ENCODE peak calls at places on chromosomes 2 and 18, in five cellular contexts. X, U, K, A and D are unnamed samples. For H3K36me3, the result is how much of the 10 kb centered on the place peaks cover.

GRCh38 chr18:48563027-48563426 is 24.2 kb downstream of the CTIF start:
- DNase-seq in X (no peak), K (peak), A (no peak), U (no peak), D (no peak)

GRCh38 chr2:96821113-96821512 is 5.0 kb downstream of the CNNM3 start:
- DNase-seq in K (no peak), A (no peak), X (no peak), U (no peak), D (peak)

GRCh38 chr2:100953406-100954043 is 48.6 kb upstream of the RPL31 start:
- DNase-seq in U (no peak), A (no peak), X (no peak), K (no peak), D (no peak)

GRCh38 chr2:211447545-211447944 is 891.1 kb downstream of the CPS1 start:
- DNase-seq in X (no peak), A (no peak), U (no peak), K (no peak), D (no peak)

GRCh38 chr2:57877811-57878572 is 168.6 kb upstream of the VRK2 start:
- DNase-seq in U (no peak), A (no peak), X (no peak), K (no peak), D (no peak)

GRCh38 chr18:52716926-52717325 is 376.9 kb downstream of the DCC start:
- DNase-seq in K (peak), U (no peak), X (no peak), A (no peak), D (peak)

GRCh38 chr2:96163768-96164429 is 18.7 kb upstream of the DUSP2 start:
- DNase-seq in X (peak), A (no peak), K (no peak), U (no peak), D (peak)

GRCh38 chr2:225756198-225756597 is 356.7 kb downstream of the NYAP2 start:
- DNase-seq in K (no peak), U (no peak), A (no peak), X (no peak), D (no peak)

GRCh38 chr2:172449916-172450550 is 22.6 kb downstream of the ITGA6 start:
- DNase-seq in U (no peak), X (no peak), A (no peak), K (no peak), D (no peak)

GRCh38 chr2:217090024-217090473 is 230.2 kb upstream of the TNP1 start:
- DNase-seq in U (no peak), X (peak), K (peak), A (no peak), D (no peak)

GRCh38 chr2:26758790-26759321 is 5.2 kb upstream of the SLC35F6 start:
- DNase-seq in K (peak), A (no peak), X (no peak), U (no peak), D (no peak)

GRCh38 chr2:31304831-31305230 is 70.9 kb downstream of the EHD3 start:
- DNase-seq in K (no peak), A (peak), X (no peak), U (no peak), D (no peak)

GRCh38 chr18:7750095-7750663 is 183.1 kb downstream of the PTPRM start:
- DNase-seq in A (no peak), K (no peak), U (no peak), X (no peak), D (no peak)

GRCh38 chr2:75560022-75560767 is 544 bp downstream of the EVA1A start:
- DNase-seq in X (no peak), A (no peak), U (no peak), K (peak), D (peak)

GRCh38 chr18:60358516-60358915 is 14.1 kb downstream of the MC4R start:
- DNase-seq in U (no peak), A (no peak), K (peak), X (no peak), D (no peak)

GRCh38 chr18:50653402-50654093 is 93.7 kb downstream of the MAPK4 start:
- DNase-seq in K (no peak), U (peak), X (no peak), A (no peak), D (peak)

GRCh38 chr2:181157326-181157725 is 176.9 kb downstream of the UBE2E3 start:
- DNase-seq in K (peak), U (no peak), A (no peak), X (no peak), D (no peak)

GRCh38 chr2:28751956-28752607 is 452 bp downstream of the PPP1CB start:
- DNase-seq in U (peak), X (no peak), K (no peak), A (no peak), D (peak)

GRCh38 chr2:11944311-11944710 is 197.9 kb downstream of the LPIN1 start:
- DNase-seq in K (no peak), U (no peak), X (no peak), A (no peak), D (no peak)

GRCh38 chr2:10072656-10073480 is 7.3 kb downstream of the CYS1 start:
- DNase-seq in K (peak), U (peak), A (peak), X (no peak), D (peak)

GRCh38 chr2:203567786-203568185 is 32.7 kb upstream of the RAPH1 start:
- DNase-seq in A (no peak), K (no peak), X (no peak), U (no peak), D (no peak)

GRCh38 chr2:226079677-226080076 is 680.2 kb downstream of the NYAP2 start:
- DNase-seq in K (peak), U (no peak), X (no peak), A (no peak), D (no peak)

GRCh38 chr2:227095346-227095745 is 68.7 kb downstream of the COL4A4 start:
- DNase-seq in X (no peak), K (peak), A (no peak), U (no peak), D (no peak)

GRCh38 chr18:34493566-34494358 is 216.3 kb upstream of the DTNA start:
- DNase-seq in A (no peak), U (peak), X (no peak), K (no peak), D (no peak)

GRCh38 chr2:9565436-9566153 is 10.0 kb upstream of the ADAM17 start:
- DNase-seq in X (no peak), A (peak), U (peak), K (peak), D (peak)

GRCh38 chr18:68925268-68925667 is 127.4 kb downstream of the CCDC102B start:
- DNase-seq in K (peak), U (no peak), A (no peak), X (no peak), D (no peak)

GRCh38 chr2:96811916-96812315 is 4.2 kb upstream of the CNNM3 start:
- DNase-seq in K (peak), U (peak), A (peak), X (no peak), D (no peak)

GRCh38 chr2:18077724-18078123 is 199.3 kb downstream of the KCNS3 start:
- DNase-seq in K (peak), U (no peak), X (no peak), A (no peak), D (no peak)

GRCh38 chr2:144012304-144012703 is 507.6 kb downstream of the ZEB2 start:
- DNase-seq in X (no peak), A (no peak), U (no peak), K (no peak), D (no peak)

GRCh38 chr2:61255580-61256437 is 93.8 kb downstream of the C2orf74 start:
- DNase-seq in K (peak), X (no peak), U (no peak), A (no peak), D (no peak)

GRCh38 chr2:82796132-82796531 is 1662.9 kb downstream of the SUCLG1 start:
- DNase-seq in X (no peak), U (no peak), K (peak), A (no peak), D (no peak)

GRCh38 chr2:102141915-102142828 is at the start of gene IL1R1:
- DNase-seq in K (peak), X (no peak), U (peak), A (peak), D (peak)

GRCh38 chr18:35331367-35332087 is 12.7 kb downstream of the ZNF24 start:
- DNase-seq in K (no peak), X (no peak), A (no peak), U (no peak), D (no peak)

DNA sequence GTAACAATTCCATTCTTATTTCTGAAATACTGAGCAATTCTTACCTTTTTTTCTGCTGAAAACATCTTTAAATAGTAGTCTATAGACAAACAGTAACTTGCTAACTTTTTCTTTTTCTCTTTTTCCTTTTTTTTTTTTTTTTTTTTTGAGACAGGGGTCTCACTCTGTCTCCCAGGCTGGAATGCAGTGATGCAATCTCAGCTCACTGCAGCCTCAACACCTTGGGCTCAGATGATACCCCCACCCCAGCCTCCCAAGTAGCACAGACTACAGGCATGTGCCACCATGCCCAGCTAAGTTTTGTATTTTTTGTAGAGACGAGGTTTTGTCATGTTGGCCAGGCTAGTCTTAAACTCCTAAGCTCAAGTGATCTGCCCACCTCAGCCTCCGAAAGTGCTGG is 42.2 kb downstream of the MFSD6 start:
- DNase-seq in U (no peak), K (no peak), A (no peak), X (no peak), D (no peak)
- H3K36me3 ChIP-seq in U (under half), K (under half), A (under half), X (under half), D (under half)

GRCh38 chr18:59001166-59001565 is 136.5 kb downstream of the ZNF532 start:
- DNase-seq in U (no peak), K (no peak), A (no peak), X (no peak), D (no peak)
- H3K27ac ChIP-seq in U (no peak), K (no peak), A (no peak), X (no peak), D (no peak)

GRCh38 chr2:190996947-190997346 is 17.0 kb downstream of the STAT1 start:
- DNase-seq in K (no peak), U (no peak), A (no peak), X (no peak), D (no peak)

GRCh38 chr2:190999058-190999457 is 14.9 kb downstream of the STAT1 start:
- DNase-seq in U (no peak), X (no peak), K (no peak), A (no peak), D (no peak)

GRCh38 chr2:190994148-190994547 is 19.8 kb downstream of the STAT1 start:
- DNase-seq in A (no peak), U (no peak), K (no peak), X (no peak), D (no peak)

GRCh38 chr2:190997516-190998113 is 16.4 kb downstream of the STAT1 start:
- DNase-seq in U (no peak), K (peak), X (no peak), A (no peak), D (no peak)

GRCh38 chr2:190996338-190996946 is 17.5 kb downstream of the STAT1 start:
- DNase-seq in A (no peak), K (peak), X (no peak), U (no peak), D (peak)
- H3K36me3 ChIP-seq in A (half or more), K (under half), X (half or more), U (half or more), D (under half)

GRCh38 chr18:12750076-12750707 is 47.4 kb downstream of the PSMG2 start:
- DNase-seq in A (no peak), U (no peak), K (no peak), X (peak), D (no peak)
- H3K27ac ChIP-seq in A (no peak), U (no peak), K (no peak), X (no peak), D (no peak)

GRCh38 chr2:224058048-224058775 is 19.1 kb upstream of the SERPINE2 start:
- DNase-seq in K (no peak), A (no peak), X (no peak), U (no peak), D (no peak)

GRCh38 chr2:224062481-224063307 is 23.6 kb upstream of the SERPINE2 start:
- DNase-seq in K (no peak), X (no peak), A (no peak), U (no peak), D (peak)

GRCh38 chr2:224060783-224061482 is 21.8 kb upstream of the SERPINE2 start:
- DNase-seq in X (no peak), A (no peak), K (no peak), U (no peak), D (no peak)

GRCh38 chr2:224059178-224059577 is 20.1 kb upstream of the SERPINE2 start:
- DNase-seq in X (no peak), U (no peak), K (no peak), A (no peak), D (no peak)

GRCh38 chr2:224063308-224063648 is 24.2 kb upstream of the SERPINE2 start:
- DNase-seq in A (no peak), K (no peak), U (no peak), X (no peak), D (no peak)
- H3K36me3 ChIP-seq in A (under half), K (under half), U (under half), X (under half), D (under half)

GRCh38 chr2:74436804-74437695 is 4.7 kb downstream of the RTKN start:
- DNase-seq in X (no peak), A (no peak), U (no peak), K (no peak), D (no peak)

GRCh38 chr2:74438248-74438647 is 3.5 kb downstream of the RTKN start:
- DNase-seq in K (no peak), X (no peak), U (no peak), A (no peak), D (no peak)

GRCh38 chr2:74440005-74440377 is 1.7 kb downstream of the RTKN start:
- DNase-seq in X (no peak), U (peak), A (peak), K (peak), D (peak)

GRCh38 chr2:74439373-74440004 is 2.2 kb downstream of the RTKN start:
- DNase-seq in A (no peak), X (no peak), U (no peak), K (no peak), D (no peak)

DNA sequence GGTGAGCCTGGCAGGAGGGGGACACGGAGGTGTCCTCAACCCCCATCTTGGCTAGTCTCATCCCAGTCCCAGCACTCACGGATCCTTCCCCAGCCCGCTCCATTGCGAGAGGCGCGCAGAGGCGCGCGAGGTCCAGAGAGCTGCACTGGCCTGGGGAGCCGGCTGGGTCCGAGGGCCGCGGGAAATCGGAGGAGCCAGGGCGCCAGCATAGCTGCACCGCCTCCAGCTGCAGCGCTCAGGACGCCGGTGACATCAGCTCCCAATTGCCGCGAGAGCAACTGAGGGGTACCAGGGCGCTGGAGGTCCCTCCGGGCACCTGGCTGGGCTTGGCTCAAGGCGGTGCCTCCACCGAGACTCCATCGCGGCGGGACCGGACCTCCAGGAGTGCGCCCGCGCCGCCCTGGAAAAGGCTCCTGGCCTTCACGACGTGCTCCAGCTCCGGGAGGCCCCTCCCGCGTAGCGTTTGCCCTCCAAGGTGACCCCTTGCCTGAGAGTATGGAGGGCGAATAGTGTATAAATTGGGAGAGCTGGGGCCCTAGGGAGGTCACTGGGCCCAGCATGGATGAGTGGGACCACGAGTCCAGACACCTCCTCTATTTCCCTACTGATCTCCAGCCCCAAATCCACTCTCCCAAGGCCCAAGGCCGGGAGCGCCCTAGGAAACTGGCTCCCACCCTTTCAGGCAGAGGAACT is 5.5 kb downstream of the RTKN start:
- DNase-seq in X (no peak), K (no peak), A (no peak), U (no peak), D (no peak)
- H3K27ac ChIP-seq in X (no peak), K (no peak), A (peak), U (no peak), D (no peak)